ENCODE peak calls at places on chromosomes 12 and 14, in ten cellular contexts. One of them, this sample, is unnamed.

GRCh38 chr12:115998119-115998633 is 279.3 kb downstream of the MED13L start:
- DNase-seq in upper lobe of left lung: no peak
- DNase-seq in B cell: peak
- DNase-seq in AG09309: peak
- DNase-seq in lower leg skin: no peak
- DNase-seq in A549: peak
- DNase-seq in cardiac fibroblast: peak
- DNase-seq in HFFc6: peak
- DNase-seq in heart right ventricle: no peak
- DNase-seq in progenitor cell of endocrine pancreas: no peak
- DNase-seq in this sample: no peak

GRCh38 chr14:100150932-100151587 is 8.4 kb downstream of the DEGS2 start:
- DNase-seq in heart right ventricle: peak
- DNase-seq in HFFc6: no peak
- DNase-seq in upper lobe of left lung: no peak
- DNase-seq in AG09309: no peak
- DNase-seq in cardiac fibroblast: no peak
- DNase-seq in B cell: no peak
- DNase-seq in lower leg skin: no peak
- DNase-seq in A549: no peak
- DNase-seq in progenitor cell of endocrine pancreas: no peak
- DNase-seq in this sample: no peak

GRCh38 chr12:28568709-28569108 is 378.5 kb downstream of the CCDC91 start:
- DNase-seq in lower leg skin: no peak
- DNase-seq in B cell: no peak
- DNase-seq in cardiac fibroblast: no peak
- DNase-seq in progenitor cell of endocrine pancreas: no peak
- DNase-seq in HFFc6: peak
- DNase-seq in A549: no peak
- DNase-seq in heart right ventricle: no peak
- DNase-seq in upper lobe of left lung: no peak
- DNase-seq in AG09309: no peak
- DNase-seq in this sample: no peak

GRCh38 chr14:69464829-69465228 is 19.7 kb upstream of the PLEKHD1 start:
- DNase-seq in AG09309: peak
- DNase-seq in upper lobe of left lung: no peak
- DNase-seq in A549: no peak
- DNase-seq in lower leg skin: no peak
- DNase-seq in cardiac fibroblast: peak
- DNase-seq in progenitor cell of endocrine pancreas: no peak
- DNase-seq in heart right ventricle: no peak
- DNase-seq in HFFc6: peak
- DNase-seq in B cell: no peak
- DNase-seq in this sample: no peak

GRCh38 chr12:29103539-29103974 is 45.5 kb upstream of the FAR2 start:
- DNase-seq in upper lobe of left lung: peak
- DNase-seq in HFFc6: no peak
- DNase-seq in heart right ventricle: no peak
- DNase-seq in lower leg skin: no peak
- DNase-seq in A549: no peak
- DNase-seq in progenitor cell of endocrine pancreas: no peak
- DNase-seq in B cell: peak
- DNase-seq in AG09309: no peak
- DNase-seq in cardiac fibroblast: no peak
- DNase-seq in this sample: no peak

GRCh38 chr14:100849432-100849831 is 23.5 kb downstream of the MEG3 start:
- DNase-seq in lower leg skin: no peak
- DNase-seq in HFFc6: no peak
- DNase-seq in B cell: no peak
- DNase-seq in upper lobe of left lung: no peak
- DNase-seq in cardiac fibroblast: no peak
- DNase-seq in progenitor cell of endocrine pancreas: no peak
- DNase-seq in AG09309: no peak
- DNase-seq in heart right ventricle: no peak
- DNase-seq in A549: no peak
- DNase-seq in this sample: no peak

GRCh38 chr14:46653031-46653775 is 1.6 kb upstream of the RPL10L start:
- DNase-seq in B cell: no peak
- DNase-seq in cardiac fibroblast: no peak
- DNase-seq in HFFc6: no peak
- DNase-seq in lower leg skin: no peak
- DNase-seq in AG09309: no peak
- DNase-seq in A549: no peak
- DNase-seq in progenitor cell of endocrine pancreas: no peak
- DNase-seq in upper lobe of left lung: no peak
- DNase-seq in heart right ventricle: no peak
- DNase-seq in this sample: no peak

GRCh38 chr14:79576434-79576833 is 634.9 kb downstream of the DIO2 start:
- DNase-seq in HFFc6: no peak
- DNase-seq in B cell: no peak
- DNase-seq in AG09309: no peak
- DNase-seq in upper lobe of left lung: no peak
- DNase-seq in progenitor cell of endocrine pancreas: no peak
- DNase-seq in lower leg skin: no peak
- DNase-seq in cardiac fibroblast: no peak
- DNase-seq in heart right ventricle: no peak
- DNase-seq in A549: no peak
- DNase-seq in this sample: no peak

GRCh38 chr12:127253797-127254196 is 1013.2 kb upstream of the TMEM132C start:
- DNase-seq in lower leg skin: no peak
- DNase-seq in A549: peak
- DNase-seq in cardiac fibroblast: no peak
- DNase-seq in AG09309: no peak
- DNase-seq in HFFc6: no peak
- DNase-seq in B cell: no peak
- DNase-seq in upper lobe of left lung: no peak
- DNase-seq in heart right ventricle: no peak
- DNase-seq in progenitor cell of endocrine pancreas: no peak
- DNase-seq in this sample: no peak

DNA sequence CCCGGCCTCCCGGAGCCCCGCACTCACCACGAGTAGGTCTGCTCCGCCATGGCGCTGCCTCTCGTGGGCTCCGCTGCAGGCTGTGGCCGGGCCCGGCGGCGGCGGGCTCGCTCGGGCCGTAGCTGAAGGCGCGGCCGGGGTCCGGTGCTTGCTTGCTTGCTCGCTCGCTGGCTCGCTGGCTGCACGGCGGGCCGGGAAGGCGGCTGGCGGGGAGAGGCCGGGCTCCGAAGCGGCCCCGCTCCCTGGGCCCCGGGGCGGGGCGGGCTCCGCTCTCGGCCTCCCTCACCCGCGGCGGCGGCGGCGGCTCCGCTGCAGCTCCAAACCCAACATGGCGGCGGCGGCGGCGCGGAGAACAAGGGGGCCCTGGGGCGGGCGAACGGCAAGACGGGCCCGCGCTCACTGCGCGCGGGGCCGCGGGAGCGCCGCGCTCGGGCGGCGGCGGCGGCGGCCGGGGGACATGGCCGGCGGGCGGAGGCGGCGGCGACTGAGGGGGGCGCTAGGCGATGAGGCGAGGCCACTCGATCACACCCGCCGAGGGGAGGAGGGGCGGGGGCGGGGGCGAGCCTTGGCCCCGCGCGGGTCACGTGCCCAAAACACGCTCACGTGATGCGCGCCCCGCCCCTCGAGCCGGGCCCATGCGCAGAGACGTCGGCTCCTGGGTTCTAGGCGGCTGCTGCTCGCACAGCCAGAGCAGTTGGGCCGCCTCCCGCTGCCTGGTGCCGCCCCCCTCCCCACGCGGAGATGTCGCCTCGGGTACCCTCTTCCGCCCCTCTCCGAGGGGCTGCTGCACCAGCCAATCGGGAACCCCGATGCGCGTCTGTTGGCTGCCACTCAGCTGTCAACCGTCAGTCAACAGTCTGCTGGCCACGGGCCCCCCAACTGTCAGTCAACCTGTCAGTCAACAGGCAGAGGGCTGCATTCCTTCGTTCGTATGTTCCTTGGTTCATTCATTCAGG is at the start of gene SPPL3:
- DNase-seq in progenitor cell of endocrine pancreas: peak
- DNase-seq in B cell: peak
- DNase-seq in heart right ventricle: peak
- DNase-seq in cardiac fibroblast: peak
- DNase-seq in HFFc6: peak
- DNase-seq in A549: peak
- DNase-seq in upper lobe of left lung: peak
- DNase-seq in AG09309: peak
- DNase-seq in lower leg skin: peak
- DNase-seq in this sample: peak
- TF ChIP-seq CTCF in progenitor cell of endocrine pancreas: no peak
- TF ChIP-seq CTCF in B cell: no peak
- TF ChIP-seq CTCF in heart right ventricle: no peak
- TF ChIP-seq CTCF in cardiac fibroblast: no peak
- TF ChIP-seq CTCF in HFFc6: no peak
- TF ChIP-seq CTCF in A549: peak
- TF ChIP-seq CTCF in upper lobe of left lung: peak
- TF ChIP-seq CTCF in AG09309: no peak
- TF ChIP-seq CTCF in lower leg skin: no peak
- TF ChIP-seq CTCF in this sample: no peak

DNA sequence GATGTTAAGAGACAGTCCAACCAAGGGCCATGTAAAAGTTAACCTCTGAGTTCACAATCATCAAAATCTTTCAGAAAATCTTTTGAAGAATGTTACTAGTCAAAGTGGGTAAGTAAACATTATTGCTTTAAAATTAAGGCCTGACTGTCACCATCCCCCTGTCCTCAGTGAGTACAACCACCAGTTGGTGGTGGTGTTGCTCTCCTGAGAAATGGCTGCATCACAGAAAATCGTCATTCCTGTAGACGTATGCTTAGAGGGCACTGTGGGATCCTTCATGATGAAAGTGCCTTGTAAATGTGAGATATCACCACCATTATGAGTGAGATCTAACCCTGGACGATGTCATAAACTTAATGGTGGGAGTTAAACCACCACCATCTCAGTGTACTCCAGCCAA is 451.2 kb downstream of the RPS29 start:
- DNase-seq in lower leg skin: no peak
- DNase-seq in B cell: no peak
- DNase-seq in HFFc6: no peak
- DNase-seq in heart right ventricle: no peak
- DNase-seq in upper lobe of left lung: no peak
- DNase-seq in progenitor cell of endocrine pancreas: no peak
- DNase-seq in A549: peak
- DNase-seq in AG09309: no peak
- DNase-seq in cardiac fibroblast: no peak
- DNase-seq in this sample: no peak
- TF ChIP-seq CTCF in lower leg skin: no peak
- TF ChIP-seq CTCF in B cell: no peak
- TF ChIP-seq CTCF in HFFc6: no peak
- TF ChIP-seq CTCF in heart right ventricle: no peak
- TF ChIP-seq CTCF in upper lobe of left lung: no peak
- TF ChIP-seq CTCF in progenitor cell of endocrine pancreas: no peak
- TF ChIP-seq CTCF in A549: no peak
- TF ChIP-seq CTCF in AG09309: no peak
- TF ChIP-seq CTCF in cardiac fibroblast: no peak
- TF ChIP-seq CTCF in this sample: no peak

GRCh38 chr14:90273532-90273931 is 17.2 kb downstream of the PSMC1 start:
- DNase-seq in HFFc6: no peak
- DNase-seq in B cell: no peak
- DNase-seq in AG09309: no peak
- DNase-seq in lower leg skin: no peak
- DNase-seq in cardiac fibroblast: peak
- DNase-seq in A549: no peak
- DNase-seq in progenitor cell of endocrine pancreas: no peak
- DNase-seq in heart right ventricle: no peak
- DNase-seq in upper lobe of left lung: no peak
- DNase-seq in this sample: no peak

GRCh38 chr14:90274808-90275454 is 18.6 kb downstream of the PSMC1 start:
- DNase-seq in progenitor cell of endocrine pancreas: no peak
- DNase-seq in cardiac fibroblast: peak
- DNase-seq in heart right ventricle: no peak
- DNase-seq in lower leg skin: no peak
- DNase-seq in upper lobe of left lung: peak
- DNase-seq in A549: no peak
- DNase-seq in AG09309: no peak
- DNase-seq in B cell: no peak
- DNase-seq in HFFc6: peak
- DNase-seq in this sample: no peak

GRCh38 chr14:90275455-90275814 is 19.1 kb downstream of the PSMC1 start:
- DNase-seq in upper lobe of left lung: no peak
- DNase-seq in A549: no peak
- DNase-seq in cardiac fibroblast: no peak
- DNase-seq in progenitor cell of endocrine pancreas: no peak
- DNase-seq in heart right ventricle: no peak
- DNase-seq in lower leg skin: no peak
- DNase-seq in B cell: no peak
- DNase-seq in AG09309: no peak
- DNase-seq in HFFc6: no peak
- DNase-seq in this sample: no peak

GRCh38 chr14:90272523-90272922 is 16.2 kb downstream of the PSMC1 start:
- DNase-seq in upper lobe of left lung: peak
- DNase-seq in A549: no peak
- DNase-seq in heart right ventricle: no peak
- DNase-seq in progenitor cell of endocrine pancreas: no peak
- DNase-seq in HFFc6: no peak
- DNase-seq in lower leg skin: no peak
- DNase-seq in cardiac fibroblast: no peak
- DNase-seq in AG09309: no peak
- DNase-seq in B cell: no peak
- DNase-seq in this sample: no peak

DNA sequence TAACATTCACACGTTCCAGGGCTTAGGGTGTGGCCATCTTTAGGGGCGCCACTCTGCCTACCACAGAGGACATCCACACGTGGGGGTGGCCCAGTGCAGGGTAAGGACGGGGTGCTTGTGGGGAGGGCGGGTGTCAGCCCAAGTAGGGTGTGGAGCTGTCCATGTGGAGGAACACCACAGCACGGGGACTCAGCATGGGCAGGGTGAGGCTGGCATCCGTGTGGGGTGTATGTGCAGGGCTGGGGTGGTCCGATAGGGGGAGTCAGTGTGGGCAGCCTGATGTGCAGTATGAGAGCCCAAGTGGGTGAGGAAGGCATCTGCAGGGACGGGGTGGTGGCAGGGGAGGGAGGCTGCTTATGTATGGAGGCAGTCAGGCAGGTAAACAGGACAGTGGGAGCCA is 17.7 kb downstream of the PSMC1 start:
- DNase-seq in cardiac fibroblast: no peak
- DNase-seq in A549: peak
- DNase-seq in upper lobe of left lung: no peak
- DNase-seq in B cell: no peak
- DNase-seq in progenitor cell of endocrine pancreas: no peak
- DNase-seq in AG09309: no peak
- DNase-seq in lower leg skin: no peak
- DNase-seq in HFFc6: no peak
- DNase-seq in heart right ventricle: no peak
- DNase-seq in this sample: no peak
- TF ChIP-seq CTCF in cardiac fibroblast: peak
- TF ChIP-seq CTCF in A549: no peak
- TF ChIP-seq CTCF in upper lobe of left lung: no peak
- TF ChIP-seq CTCF in B cell: no peak
- TF ChIP-seq CTCF in progenitor cell of endocrine pancreas: no peak
- TF ChIP-seq CTCF in AG09309: peak
- TF ChIP-seq CTCF in lower leg skin: no peak
- TF ChIP-seq CTCF in HFFc6: no peak
- TF ChIP-seq CTCF in heart right ventricle: no peak
- TF ChIP-seq CTCF in this sample: no peak

DNA sequence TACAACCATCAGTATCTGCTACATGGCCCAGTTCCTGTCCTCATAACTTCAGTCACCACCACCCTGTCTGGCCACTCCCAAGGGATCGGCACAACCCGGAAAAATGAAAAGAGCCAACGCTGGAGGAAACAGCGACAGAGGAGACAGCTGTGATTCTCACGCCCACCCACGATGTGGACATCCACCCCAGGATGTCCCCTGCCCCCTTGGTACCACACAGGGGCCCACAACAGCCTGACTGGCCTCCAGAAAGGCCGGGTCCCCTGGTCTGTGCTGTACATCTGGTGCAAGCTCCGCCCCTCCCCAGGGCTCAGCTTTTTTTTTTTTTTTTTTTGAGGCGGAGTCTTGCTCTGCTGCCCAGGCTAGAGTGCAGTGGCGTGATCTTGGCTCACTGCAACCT is 12.5 kb downstream of the RPS6KL1 start:
- DNase-seq in progenitor cell of endocrine pancreas: no peak
- DNase-seq in HFFc6: no peak
- DNase-seq in upper lobe of left lung: no peak
- DNase-seq in lower leg skin: no peak
- DNase-seq in heart right ventricle: no peak
- DNase-seq in cardiac fibroblast: no peak
- DNase-seq in AG09309: no peak
- DNase-seq in B cell: no peak
- DNase-seq in A549: no peak
- DNase-seq in this sample: no peak
- TF ChIP-seq CTCF in progenitor cell of endocrine pancreas: no peak
- TF ChIP-seq CTCF in HFFc6: no peak
- TF ChIP-seq CTCF in upper lobe of left lung: no peak
- TF ChIP-seq CTCF in lower leg skin: no peak
- TF ChIP-seq CTCF in heart right ventricle: no peak
- TF ChIP-seq CTCF in cardiac fibroblast: no peak
- TF ChIP-seq CTCF in AG09309: no peak
- TF ChIP-seq CTCF in B cell: no peak
- TF ChIP-seq CTCF in A549: no peak
- TF ChIP-seq CTCF in this sample: no peak

This sample was measured in neural crest cell.